ENCODE peak calls at places on chromosomes 11 and 22, in five cellular contexts. I is left lung, L is adipocyte, Y is neuronal stem cell, Q is BE2C. R is an unnamed sample.

GRCh38 chr11:41281131-41281742 is 178.2 kb downstream of the LRRC4C start:
- DNase-seq in I (no peak), L (no peak), Y (no peak), Q (no peak), R (peak; percentile 13)

GRCh38 chr11:119585038-119585666 is 143.8 kb downstream of the NECTIN1 start:
- DNase-seq in I (no peak), L (no peak), Y (peak; percentile 9), Q (no peak), R (no peak)

GRCh38 chr22:22878801-22879674 is 8.6 kb upstream of the IGLL5 start:
- DNase-seq in I (no peak), L (no peak), Y (no peak), Q (no peak), R (no peak)

GRCh38 chr22:24996420-24996952 is 44.0 kb downstream of the KIAA1671 start:
- DNase-seq in I (no peak), L (no peak), Y (peak; percentile 41), Q (peak; percentile 91), R (peak; percentile 94)

GRCh38 chr11:37322333-37323194 is 724.5 kb upstream of the RAG2 start:
- DNase-seq in I (no peak), L (no peak), Y (no peak), Q (no peak), R (no peak)

GRCh38 chr22:43867839-43868652 is 5.7 kb upstream of the SULT4A1 start:
- DNase-seq in I (peak; percentile 55), L (peak; percentile 84), Y (peak; percentile 84), Q (peak; percentile 0), R (peak; percentile 70)

GRCh38 chr11:3959015-3959917 is 103.8 kb downstream of the STIM1 start:
- DNase-seq in I (no peak), L (peak; percentile 65), Y (no peak), Q (no peak), R (peak; percentile 41)

GRCh38 chr11:69245491-69246345 is 48.2 kb upstream of the MYEOV start:
- DNase-seq in I (no peak), L (no peak), Y (no peak), Q (no peak), R (no peak)

GRCh38 chr11:44949160-44950035 is 1.3 kb downstream of the TP53I11 start:
- DNase-seq in I (peak; percentile 44), L (peak; percentile 52), Y (peak; percentile 76), Q (no peak), R (peak; percentile 73)

GRCh38 chr22:45162531-45162930 is 1.2 kb upstream of the NUP50 start:
- DNase-seq in I (no peak), L (no peak), Y (no peak), Q (no peak), R (peak; percentile 63)

GRCh38 chr22:30214703-30215405 is 31.7 kb downstream of the LIF start:
- DNase-seq in I (no peak), L (no peak), Y (no peak), Q (no peak), R (no peak)

GRCh38 chr11:34783816-34784317 is 132.3 kb downstream of the APIP start:
- DNase-seq in I (no peak), L (no peak), Y (no peak), Q (no peak), R (no peak)

GRCh38 chr11:104625246-104625645 is 273.0 kb downstream of the CASP12 start:
- DNase-seq in I (no peak), L (peak; percentile 8), Y (no peak), Q (no peak), R (no peak)

GRCh38 chr11:33819278-33819677 is 45.0 kb upstream of the FBXO3 start:
- DNase-seq in I (no peak), L (no peak), Y (no peak), Q (no peak), R (no peak)

GRCh38 chr11:105639527-105639926 is 29.7 kb downstream of the GRIA4 start:
- DNase-seq in I (no peak), L (no peak), Y (no peak), Q (no peak), R (no peak)

GRCh38 chr11:65593518-65594414 is 1.8 kb downstream of the KCNK7 start:
- DNase-seq in I (no peak), L (peak; percentile 52), Y (no peak), Q (peak; percentile 64), R (peak; percentile 57)

GRCh38 chr11:37613031-37613430 is 1015.0 kb upstream of the RAG2 start:
- DNase-seq in I (no peak), L (no peak), Y (no peak), Q (no peak), R (no peak)

GRCh38 chr22:29049655-29050263 is 11.9 kb downstream of the C22orf31 start:
- DNase-seq in I (no peak), L (no peak), Y (no peak), Q (no peak), R (no peak)

DNA sequence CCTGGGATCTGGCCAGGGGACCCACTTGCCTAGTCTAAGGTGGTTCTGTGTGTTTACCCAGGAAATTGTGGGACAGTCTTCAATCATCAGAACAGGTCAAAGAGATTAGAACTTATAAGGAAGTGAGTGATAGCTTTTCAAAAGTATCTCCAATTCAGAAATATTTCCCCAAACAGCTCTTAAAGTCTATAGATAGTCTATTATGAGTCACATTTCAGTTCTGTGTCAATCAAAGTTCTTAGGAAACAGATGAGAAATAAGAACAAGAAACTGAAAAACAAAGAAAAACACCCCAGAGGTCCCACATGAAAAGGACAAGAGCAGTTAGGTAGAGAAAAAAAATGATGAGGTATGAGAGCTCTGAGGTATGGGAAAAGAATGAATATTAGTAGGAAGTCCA is 381.4 kb upstream of the MPPED2 start:
- DNase-seq in I (no peak), L (no peak), Y (no peak), Q (no peak), R (no peak)
- H3K9me3 ChIP-seq in I (no peaks in the 10 kb centered on the region), L (peaks cover 3% of the 10 kb centered on the region), Y (peaks cover 7% of the 10 kb centered on the region), Q (no peaks in the 10 kb centered on the region), R (peaks cover 3% of the 10 kb centered on the region)

GRCh38 chr11:2645779-2646118 is 54.0 kb downstream of the KCNQ1OT1 start:
- DNase-seq in I (no peak), L (no peak), Y (no peak), Q (no peak), R (no peak)
- H3K9me3 ChIP-seq in I (no peaks in the 10 kb centered on the region), L (peaks cover 100% of the 10 kb centered on the region), Y (peaks cover 51% of the 10 kb centered on the region), Q (no peaks in the 10 kb centered on the region), R (peaks cover 99% of the 10 kb centered on the region)

DNA sequence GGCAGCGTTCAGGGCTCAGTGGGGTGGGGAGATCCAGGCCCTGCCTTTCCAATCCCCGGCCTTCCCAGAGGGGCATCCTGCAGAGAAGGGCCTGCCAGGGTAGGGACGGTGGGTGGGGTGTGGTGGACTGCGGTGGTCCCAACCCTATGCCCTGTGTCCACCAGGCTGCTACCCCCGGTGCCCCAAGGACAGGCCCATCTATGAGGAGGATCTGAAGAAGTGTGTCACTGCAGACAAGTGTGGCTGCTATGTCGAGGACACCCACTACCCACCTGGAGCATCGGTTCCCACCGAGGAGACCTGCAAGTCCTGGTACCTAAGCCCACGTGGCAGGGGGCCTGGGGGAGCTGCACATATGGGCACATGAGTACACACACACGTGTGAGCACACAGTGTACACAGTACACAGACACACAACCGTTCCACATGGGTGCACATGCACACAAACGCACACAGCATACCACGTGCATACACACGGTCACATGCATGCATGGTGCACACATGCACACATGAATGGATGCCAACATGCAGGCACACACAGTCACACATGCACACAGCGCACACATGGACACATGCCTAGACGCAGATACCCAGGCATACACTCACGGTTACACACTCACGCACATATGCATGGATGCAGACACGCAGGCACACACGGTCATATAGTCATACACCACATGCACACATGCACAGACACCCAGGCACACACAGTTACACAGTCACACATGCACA is 16.1 kb downstream of the MUC2 start:
- DNase-seq in I (no peak), L (no peak), Y (no peak), Q (peak; percentile 1), R (no peak)
- H3K9me3 ChIP-seq in I (no peaks in the 10 kb centered on the region), L (no peaks in the 10 kb centered on the region), Y (no peaks in the 10 kb centered on the region), Q (no peaks in the 10 kb centered on the region), R (no peaks in the 10 kb centered on the region)

GRCh38 chr22:49575703-49576081 is 252.0 kb downstream of the BRD1 start:
- DNase-seq in I (no peak), L (no peak), Y (no peak), Q (no peak), R (no peak)

GRCh38 chr22:49574205-49574604 is 253.5 kb downstream of the BRD1 start:
- DNase-seq in I (no peak), L (no peak), Y (no peak), Q (no peak), R (no peak)

GRCh38 chr22:49574861-49575702 is 252.6 kb downstream of the BRD1 start:
- DNase-seq in I (no peak), L (no peak), Y (no peak), Q (no peak), R (no peak)

GRCh38 chr22:49571326-49571725 is 256.3 kb downstream of the BRD1 start:
- DNase-seq in I (peak; percentile 24), L (no peak), Y (no peak), Q (no peak), R (no peak)

GRCh38 chr22:49573109-49573765 is 254.4 kb downstream of the BRD1 start:
- DNase-seq in I (no peak), L (no peak), Y (no peak), Q (no peak), R (no peak)
- H3K9me3 ChIP-seq in I (no peaks in the 10 kb centered on the region), L (no peaks in the 10 kb centered on the region), Y (no peaks in the 10 kb centered on the region), Q (no peaks in the 10 kb centered on the region), R (no peaks in the 10 kb centered on the region)

DNA sequence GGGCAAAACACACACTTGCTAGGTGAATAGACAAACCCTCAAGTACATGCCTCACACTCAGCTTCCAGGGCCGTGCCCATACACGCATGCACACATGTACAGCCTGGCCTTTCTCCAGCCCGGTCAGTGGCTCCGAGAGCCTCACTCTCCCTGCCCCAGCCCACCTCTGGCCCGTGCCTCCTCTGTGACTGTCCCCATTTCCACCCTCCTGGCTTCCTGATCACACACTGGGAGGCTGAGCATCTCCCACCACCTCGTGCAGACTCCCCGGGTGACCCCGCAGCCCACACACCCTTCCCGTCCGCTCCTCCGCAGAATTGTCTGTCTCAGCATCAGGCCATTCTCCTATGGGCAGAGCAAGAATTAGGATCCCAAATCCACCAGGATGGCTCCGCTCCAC is 634.1 kb downstream of the TBC1D22A start:
- DNase-seq in I (no peak), L (no peak), Y (no peak), Q (no peak), R (no peak)
- H3K9me3 ChIP-seq in I (no peaks in the 10 kb centered on the region), L (no peaks in the 10 kb centered on the region), Y (no peaks in the 10 kb centered on the region), Q (no peaks in the 10 kb centered on the region), R (no peaks in the 10 kb centered on the region)

GRCh38 chr22:11307996-11308395 is 4220.0 kb upstream of the OR11H1 start:
- DNase-seq in I (no peak), L (no peak), Y (no peak), Q (no peak), R (no peak)
- H3K9me3 ChIP-seq in I (no peaks in the 10 kb centered on the region), L (no peaks in the 10 kb centered on the region), Y (no peaks in the 10 kb centered on the region), Q (peaks cover 12% of the 10 kb centered on the region), R (peaks cover 30% of the 10 kb centered on the region)

R was measured in mesenchymal stem cell.